ENCODE peak calls at places on chromosomes 13 and 19, in nine cellular contexts. J is H9; E is neural crest cell; C is left ventricle myocardium inferior; H is esophagus muscularis mucosa; T is neural progenitor cell; D is CD8-positive, alpha-beta T cell; B is PC-9; A is AG04450. P is an unnamed sample.

GRCh38 chr19:9309974-9310446 is 372 bp upstream of the ZNF699 start:
- DNase-seq in J (peak; percentile 95), E (no peak), C (peak; percentile 92), H (peak; percentile 97), T (peak; percentile 98), D (no peak), B (peak; percentile 85), A (no peak), P (no peak)

GRCh38 chr19:46866407-46867132 is 5.8 kb downstream of the ARHGAP35 start:
- DNase-seq in J (no peak), E (no peak), C (no peak), H (no peak), T (no peak), D (no peak), B (no peak), A (no peak), P (peak; percentile 42)

GRCh38 chr19:45211751-45212381 is 33.3 kb downstream of the BLOC1S3 start:
- DNase-seq in J (no peak), E (no peak), C (peak; percentile 71), H (no peak), T (no peak), D (no peak), B (no peak), A (no peak), P (no peak)

GRCh38 chr13:23608138-23608537 is 37.9 kb downstream of the TNFRSF19 start:
- DNase-seq in J (no peak), E (no peak), C (no peak), H (no peak), T (no peak), D (no peak), B (no peak), A (no peak), P (no peak)

GRCh38 chr19:45173816-45174215 is 4.2 kb downstream of the TRAPPC6A start:
- DNase-seq in J (no peak), E (no peak), C (no peak), H (no peak), T (no peak), D (no peak), B (no peak), A (no peak), P (peak; percentile 97)

GRCh38 chr19:19202707-19203011 is 555 bp downstream of the NR2C2AP start:
- DNase-seq in J (no peak), E (no peak), C (no peak), H (no peak), T (peak; percentile 23), D (no peak), B (no peak), A (no peak), P (no peak)

GRCh38 chr19:32748497-32748896 is 28.9 kb downstream of the TDRD12 start:
- DNase-seq in J (no peak), E (no peak), C (no peak), H (no peak), T (peak; percentile 54), D (no peak), B (no peak), A (no peak), P (no peak)

GRCh38 chr19:18507727-18508440 is 14.0 kb downstream of the ELL start:
- DNase-seq in J (no peak), E (no peak), C (peak; percentile 55), H (no peak), T (no peak), D (no peak), B (no peak), A (no peak), P (peak; percentile 85)

GRCh38 chr13:24277721-24278120 is 31.7 kb upstream of the C1QTNF9 start:
- DNase-seq in J (no peak), E (no peak), C (no peak), H (no peak), T (no peak), D (no peak), B (no peak), A (no peak), P (no peak)

GRCh38 chr19:33440682-33441081 is 67.2 kb downstream of the CEBPG start:
- DNase-seq in J (no peak), E (no peak), C (peak; percentile 7), H (no peak), T (no peak), D (no peak), B (no peak), A (no peak), P (no peak)

GRCh38 chr19:31351212-31352193 is 2.3 kb upstream of the TSHZ3 start:
- DNase-seq in J (no peak), E (no peak), C (peak; percentile 44), H (no peak), T (peak; percentile 68), D (no peak), B (no peak), A (no peak), P (peak; percentile 78)

GRCh38 chr13:41054212-41054877 is 7.0 kb upstream of the WBP4 start:
- DNase-seq in J (no peak), E (peak; percentile 9), C (no peak), H (no peak), T (peak; percentile 57), D (no peak), B (peak; percentile 9), A (no peak), P (peak; percentile 84)

GRCh38 chr13:30133976-30134375 is 173.4 kb downstream of the KATNAL1 start:
- DNase-seq in J (no peak), E (no peak), C (no peak), H (no peak), T (no peak), D (no peak), B (no peak), A (no peak), P (peak; percentile 51)

GRCh38 chr19:45827459-45828093 is 12.5 kb upstream of the RSPH6A start:
- DNase-seq in J (no peak), E (no peak), C (no peak), H (no peak), T (no peak), D (no peak), B (no peak), A (no peak), P (no peak)

GRCh38 chr19:3653865-3654513 is 27.4 kb upstream of the CACTIN start:
- DNase-seq in J (no peak), E (no peak), C (no peak), H (no peak), T (peak; percentile 29), D (no peak), B (no peak), A (no peak), P (no peak)

GRCh38 chr13:46866150-46866549 is 30.7 kb downstream of the HTR2A start:
- DNase-seq in J (peak; percentile 58), E (peak; percentile 11), C (no peak), H (no peak), T (peak; percentile 4), D (no peak), B (peak; percentile 2), A (peak; percentile 27), P (peak; percentile 90)

GRCh38 chr19:19635313-19635702 is 7.3 kb upstream of the LPAR2 start:
- DNase-seq in J (no peak), E (no peak), C (no peak), H (no peak), T (no peak), D (no peak), B (no peak), A (no peak), P (no peak)

DNA sequence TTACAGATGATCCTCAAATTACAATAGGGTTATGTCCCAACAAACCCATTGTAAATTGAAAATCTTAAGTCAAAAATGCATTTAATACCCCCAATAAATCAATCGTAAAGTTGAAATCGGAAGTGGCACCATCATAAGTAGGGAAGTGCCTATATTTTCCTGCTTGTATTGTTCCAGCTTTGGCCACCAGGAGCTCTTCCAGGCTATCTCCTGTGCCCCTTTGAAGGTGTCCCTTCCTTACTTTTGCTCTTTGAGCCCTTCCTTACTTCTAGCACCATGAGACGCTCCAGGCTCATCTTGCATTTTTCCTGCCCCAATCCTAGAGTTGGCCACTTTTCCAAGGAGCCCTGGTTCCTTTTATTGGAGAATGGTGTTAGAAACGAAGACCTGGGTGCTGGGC is 163.0 kb upstream of the TSC22D1 start:
- DNase-seq in J (no peak), E (no peak), C (no peak), H (no peak), T (no peak), D (no peak), B (no peak), A (no peak), P (no peak)
- TF ChIP-seq CTCF in J (peak; percentile 49), E (no peak), C (no peak), H (no peak), T (peak; percentile 20), D (no peak), B (peak; percentile 17), A (peak; percentile 23), P (peak; percentile 9)

DNA sequence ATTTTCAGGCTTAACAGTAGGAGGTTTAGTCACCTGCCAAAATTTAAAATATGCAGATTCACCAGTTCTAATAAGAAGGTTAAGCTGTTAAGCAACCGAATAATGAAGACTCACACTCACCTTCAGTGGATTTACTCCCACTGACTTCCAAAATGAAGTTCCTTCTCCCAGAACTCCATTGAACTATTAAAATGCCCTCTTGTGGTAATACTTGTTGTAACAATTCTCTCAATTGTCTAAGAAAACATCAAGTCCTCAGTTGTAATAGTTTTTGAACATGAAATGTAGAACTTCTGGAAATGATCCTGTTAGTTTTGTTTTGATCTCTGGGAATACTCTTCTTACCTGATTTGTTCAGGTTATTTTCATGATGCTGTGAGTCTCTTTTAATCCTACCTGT is 522.0 kb upstream of the ATXN8OS start:
- DNase-seq in J (no peak), E (no peak), C (no peak), H (no peak), T (no peak), D (no peak), B (no peak), A (no peak), P (no peak)
- TF ChIP-seq CTCF in J (peak; percentile 58), E (peak; percentile 42), C (no peak), H (no peak), T (peak; percentile 40), D (no peak), B (no peak), A (no peak), P (no peak)

DNA sequence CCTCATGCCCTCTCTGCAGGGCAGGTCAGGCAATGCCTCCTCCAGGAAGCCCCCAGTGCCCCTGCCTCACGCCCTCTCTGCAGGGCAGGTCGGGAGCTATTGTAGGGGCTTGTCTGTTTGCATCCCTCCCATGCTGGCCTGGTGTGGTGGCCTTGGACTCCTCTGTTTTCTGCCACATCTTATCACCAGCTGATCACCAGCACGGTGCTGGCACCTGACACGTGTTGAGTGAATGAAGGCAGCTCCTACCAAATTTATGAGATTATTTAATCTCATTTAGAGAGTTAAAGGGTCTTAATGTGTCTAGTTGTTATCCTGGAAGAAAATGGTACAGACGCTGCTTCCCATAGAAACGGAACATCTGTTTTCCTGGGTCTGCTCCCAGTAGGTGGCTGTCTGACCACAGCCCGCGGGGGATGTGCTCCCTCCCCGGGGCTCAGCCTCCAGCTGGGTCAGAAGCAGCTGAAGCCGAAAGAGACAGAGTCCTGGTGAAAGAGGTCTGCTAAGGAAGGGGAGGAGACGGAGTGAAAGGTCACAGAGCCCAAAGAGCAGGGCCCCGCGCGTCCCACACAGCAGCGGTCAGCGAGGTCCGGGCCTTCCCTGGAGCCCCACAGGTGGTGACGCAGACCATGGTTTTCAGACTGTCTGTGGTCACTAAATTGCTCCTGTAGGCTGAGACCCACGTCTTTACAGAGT is 51.7 kb upstream of the C13orf46 start:
- DNase-seq in J (no peak), E (no peak), C (no peak), H (no peak), T (peak; percentile 38), D (no peak), B (no peak), A (peak; percentile 58), P (peak; percentile 94)
- TF ChIP-seq CTCF in J (no peak), E (no peak), C (no peak), H (peak; percentile 19), T (no peak), D (no peak), B (no peak), A (peak; percentile 41), P (peak; percentile 18)

GRCh38 chr13:108594153-108594552 is 35.3 kb upstream of the MYO16 start:
- DNase-seq in J (no peak), E (no peak), C (no peak), H (no peak), T (peak; percentile 25), D (no peak), B (no peak), A (no peak), P (no peak)
- TF ChIP-seq CTCF in J (no peak), E (no peak), C (no peak), H (no peak), T (no peak), D (no peak), B (no peak), A (no peak), P (no peak)